ENCODE peak calls at places on chromosome 17, in eight cellular contexts. Z is CD8-positive, alpha-beta T cell; B is naive thymus-derived CD4-positive, alpha-beta T cell; R is PC-3; X is Peyer's patch; V is heart right ventricle; D is sigmoid colon; N is spleen. A is an unnamed sample.
A peak's percentile ranks its signal among the peaks of the same experiment; 100 is the strongest.

GRCh38 chr17:16906670-16907069 is 65.2 kb downstream of the TNFRSF13B start:
- DNase-seq in Z (no peak), B (no peak), R (peak; percentile 27), X (no peak), V (no peak), D (no peak), N (no peak), A (no peak)

GRCh38 chr17:205817-206216 is 24.4 kb upstream of the DOC2B start:
- DNase-seq in Z (no peak), B (no peak), R (no peak), X (no peak), V (no peak), D (peak; percentile 44), N (peak; percentile 42), A (no peak)

GRCh38 chr17:27520571-27521185 is 64.4 kb downstream of the KSR1 start:
- DNase-seq in Z (no peak), B (no peak), R (no peak), X (no peak), V (no peak), D (no peak), N (no peak), A (no peak)

GRCh38 chr17:17648762-17649161 is 32.5 kb upstream of the RAI1 start:
- DNase-seq in Z (no peak), B (no peak), R (no peak), X (no peak), V (no peak), D (no peak), N (no peak), A (no peak)

GRCh38 chr17:17836818-17837379 is at the start of gene SREBF1:
- DNase-seq in Z (peak; percentile 42), B (peak; percentile 54), R (peak; percentile 63), X (peak; percentile 77), V (no peak), D (peak; percentile 86), N (peak; percentile 94), A (no peak)

GRCh38 chr17:42287305-42288077 is 807 bp upstream of the STAT5A start:
- DNase-seq in Z (no peak), B (peak; percentile 39), R (no peak), X (peak; percentile 63), V (peak; percentile 53), D (peak; percentile 86), N (peak; percentile 87), A (no peak)

GRCh38 chr17:72030067-72030899 is 90.5 kb upstream of the SOX9 start:
- DNase-seq in Z (no peak), B (peak; percentile 3), R (peak; percentile 63), X (no peak), V (peak; percentile 14), D (no peak), N (no peak), A (peak; percentile 28)

GRCh38 chr17:80751460-80752368 is 207.1 kb downstream of the RPTOR start:
- DNase-seq in Z (no peak), B (no peak), R (no peak), X (no peak), V (no peak), D (peak; percentile 89), N (no peak), A (no peak)

GRCh38 chr17:80694085-80694991 is 149.7 kb downstream of the RPTOR start:
- DNase-seq in Z (no peak), B (no peak), R (no peak), X (no peak), V (no peak), D (no peak), N (no peak), A (peak; percentile 22)

GRCh38 chr17:17516941-17517720 is 20.9 kb upstream of the RASD1 start:
- DNase-seq in Z (no peak), B (no peak), R (no peak), X (no peak), V (no peak), D (no peak), N (no peak), A (no peak)

GRCh38 chr17:51014129-51014528 is 106.5 kb downstream of the SPAG9 start:
- DNase-seq in Z (no peak), B (no peak), R (no peak), X (no peak), V (no peak), D (no peak), N (no peak), A (no peak)

GRCh38 chr17:12089809-12090384 is 69.2 kb downstream of the MAP2K4 start:
- DNase-seq in Z (no peak), B (no peak), R (peak; percentile 94), X (no peak), V (no peak), D (no peak), N (no peak), A (peak; percentile 77)

GRCh38 chr17:9023389-9024210 is 2.3 kb downstream of the NTN1 start:
- DNase-seq in Z (no peak), B (no peak), R (no peak), X (no peak), V (no peak), D (no peak), N (no peak), A (no peak)
- H3K4me3 ChIP-seq in Z (peak overlapping the region; percentile 38), B (no peak overlapping the region), R (no peak overlapping the region), X (peak overlapping the region; percentile 38), V (peak overlapping the region; percentile 62), D (peak overlapping the region; percentile 83), N (peak overlapping the region; percentile 91), A (no peak overlapping the region)

GRCh38 chr17:78130439-78131101 is at the start of gene TMC8:
- DNase-seq in Z (peak; percentile 68), B (peak; percentile 92), R (no peak), X (peak; percentile 91), V (no peak), D (no peak), N (peak; percentile 94), A (no peak)
- H3K4me3 ChIP-seq in Z (peak within 1 kb of the TSS; percentile 95), B (peak within 1 kb of the TSS; percentile 95), R (peak within 1 kb of the TSS; percentile 55), X (peak within 1 kb of the TSS; percentile 46), V (peak within 1 kb of the TSS; percentile 35), D (peak within 1 kb of the TSS; percentile 3), N (peak within 1 kb of the TSS; percentile 97), A (peak within 1 kb of the TSS; percentile 38)

GRCh38 chr17:58341861-58342475 is 10.0 kb downstream of the SUPT4H1 start:
- DNase-seq in Z (no peak), B (no peak), R (no peak), X (peak; percentile 45), V (no peak), D (no peak), N (no peak), A (no peak)

GRCh38 chr17:58340623-58340876 is 11.5 kb downstream of the SUPT4H1 start:
- DNase-seq in Z (no peak), B (no peak), R (no peak), X (no peak), V (no peak), D (no peak), N (no peak), A (no peak)

GRCh38 chr17:58338454-58338841 is 9.9 kb upstream of the TSPOAP1 start:
- DNase-seq in Z (no peak), B (no peak), R (no peak), X (no peak), V (no peak), D (no peak), N (no peak), A (no peak)

GRCh38 chr17:58338907-58339774 is 10.5 kb upstream of the TSPOAP1 start:
- DNase-seq in Z (no peak), B (peak; percentile 40), R (no peak), X (peak; percentile 86), V (no peak), D (peak; percentile 80), N (peak; percentile 93), A (peak; percentile 13)

DNA sequence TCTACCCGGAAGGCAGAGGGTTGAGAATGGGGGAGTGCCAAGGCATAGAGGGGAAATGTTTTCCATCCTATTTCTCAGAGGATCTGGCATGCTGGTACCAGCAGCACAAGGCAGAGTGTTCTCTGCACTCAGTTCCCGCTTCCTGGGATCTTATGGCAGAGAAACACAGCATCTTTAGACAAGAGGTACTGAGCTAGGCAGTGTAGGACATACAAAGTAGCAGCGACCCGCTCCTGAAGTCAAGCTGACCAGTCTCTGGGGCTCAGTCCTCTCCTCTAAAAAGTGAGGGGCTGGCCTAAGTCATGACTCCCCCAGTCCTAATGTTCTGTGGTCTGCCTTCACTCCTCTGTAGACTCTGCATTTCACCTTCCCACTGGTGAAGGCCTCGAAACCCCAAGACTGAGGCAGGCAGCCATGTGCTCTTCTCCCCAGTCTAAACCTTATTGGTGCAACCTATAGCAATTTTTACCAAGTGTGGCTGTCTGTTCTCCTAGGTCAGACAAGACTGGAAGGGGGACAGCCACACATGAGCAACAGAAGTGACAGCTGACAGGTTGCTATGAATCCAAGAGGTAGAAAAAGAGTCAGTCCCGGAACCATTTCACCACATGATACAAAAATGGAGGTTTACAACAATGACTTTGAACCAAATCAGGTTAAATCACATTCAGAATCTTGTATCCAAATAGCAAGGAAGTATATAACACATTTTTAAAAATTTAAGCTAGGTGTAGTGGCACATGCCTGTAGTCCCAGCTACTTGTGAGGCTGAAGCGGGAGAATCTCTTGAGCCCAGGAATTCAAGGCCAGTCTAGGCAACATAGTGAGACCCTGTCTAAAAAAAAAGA is 11.4 kb upstream of the TSPOAP1 start:
- DNase-seq in Z (no peak), B (peak; percentile 23), R (no peak), X (no peak), V (no peak), D (no peak), N (peak; percentile 51), A (no peak)
- H3K4me3 ChIP-seq in Z (peak overlapping the region; percentile 90), B (peak overlapping the region; percentile 98), R (no peak overlapping the region), X (peak overlapping the region; percentile 35), V (peak overlapping the region; percentile 11), D (no peak overlapping the region), N (peak overlapping the region; percentile 96), A (no peak overlapping the region)

GRCh38 chr17:61385091-61385868 is 14.4 kb upstream of the TBX2 start:
- DNase-seq in Z (no peak), B (no peak), R (no peak), X (no peak), V (no peak), D (no peak), N (peak; percentile 70), A (no peak)

GRCh38 chr17:61387511-61388305 is 11.9 kb upstream of the TBX2 start:
- DNase-seq in Z (no peak), B (no peak), R (no peak), X (no peak), V (no peak), D (no peak), N (no peak), A (no peak)

GRCh38 chr17:61385869-61386245 is 13.8 kb upstream of the TBX2 start:
- DNase-seq in Z (no peak), B (no peak), R (peak; percentile 28), X (no peak), V (no peak), D (no peak), N (peak; percentile 12), A (peak; percentile 15)

GRCh38 chr17:61386251-61386650 is 13.4 kb upstream of the TBX2 start:
- DNase-seq in Z (no peak), B (no peak), R (no peak), X (no peak), V (no peak), D (no peak), N (no peak), A (no peak)

GRCh38 chr17:61387011-61387410 is 12.6 kb upstream of the TBX2 start:
- DNase-seq in Z (no peak), B (no peak), R (no peak), X (no peak), V (no peak), D (no peak), N (no peak), A (no peak)
- H3K4me3 ChIP-seq in Z (no peak overlapping the region), B (no peak overlapping the region), R (no peak overlapping the region), X (no peak overlapping the region), V (no peak overlapping the region), D (no peak overlapping the region), N (no peak overlapping the region), A (no peak overlapping the region)

A was measured in bronchial epithelial cell.